ENCODE peak calls at places on chromosomes 11 and 22, in seven cellular contexts. S is K562, E is tibial nerve, O is SK-N-SH, G is A549, C is stomach, M is sigmoid colon. H is an unnamed sample.

GRCh38 chr11:76214968-76215548 is 8.8 kb upstream of the WNT11 start:
- DNase-seq in S (peak), O (no peak), M (no peak), C (no peak), G (no peak), E (no peak), H (no peak)

GRCh38 chr11:60982184-60982583 is 10.7 kb downstream of the CD6 start:
- DNase-seq in E (no peak), S (no peak), M (no peak), G (no peak), O (no peak), C (no peak), H (no peak)

GRCh38 chr11:22690891-22691290 is 24.5 kb downstream of the GAS2 start:
- DNase-seq in M (no peak), S (no peak), O (no peak), E (no peak), C (no peak), G (no peak), H (no peak)

GRCh38 chr11:5658318-5658717 is 26.6 kb downstream of the TRIM5 start:
- DNase-seq in O (no peak), S (no peak), M (no peak), G (peak), E (no peak), C (no peak), H (no peak)

GRCh38 chr11:43969543-43969942 is 27.1 kb downstream of the C11orf96 start:
- DNase-seq in G (no peak), E (no peak), M (no peak), S (no peak), C (no peak), O (peak), H (no peak)

GRCh38 chr11:79098096-79098495 is 342.7 kb downstream of the TENM4 start:
- DNase-seq in M (no peak), S (no peak), O (peak), C (no peak), E (no peak), G (no peak), H (no peak)

GRCh38 chr11:65208785-65209710 is 27.3 kb downstream of the CAPN1 start:
- DNase-seq in E (no peak), M (peak), S (no peak), G (no peak), C (peak), O (no peak), H (no peak)

GRCh38 chr11:34502949-34503348 is 10.6 kb downstream of the ELF5 start:
- DNase-seq in S (no peak), E (no peak), G (no peak), C (no peak), O (no peak), M (no peak), H (no peak)

GRCh38 chr22:17984114-17984513 is 40.2 kb downstream of the MICAL3 start:
- DNase-seq in E (no peak), G (no peak), O (no peak), C (no peak), M (no peak), S (no peak), H (no peak)

GRCh38 chr11:134252539-134253188 is 488 bp downstream of the THYN1 start:
- DNase-seq in E (no peak), G (no peak), C (no peak), S (no peak), O (peak), M (no peak), H (peak)

GRCh38 chr22:43085658-43086606 is 3.3 kb downstream of the TTLL1 start:
- DNase-seq in S (no peak), G (no peak), O (no peak), E (no peak), C (no peak), M (no peak), H (no peak)

GRCh38 chr11:60857378-60858232 is 1.9 kb upstream of the PTGDR2 start:
- DNase-seq in E (no peak), G (no peak), M (no peak), S (no peak), C (no peak), O (no peak), H (no peak)

GRCh38 chr11:6418958-6419611 is at the start of gene APBB1:
- DNase-seq in C (peak), O (peak), S (peak), M (peak), G (peak), E (peak), H (peak)

GRCh38 chr11:119374632-119375394 is 6.7 kb downstream of the USP2 start:
- DNase-seq in G (no peak), O (peak), S (peak), M (no peak), E (no peak), C (no peak), H (peak)

GRCh38 chr22:37571258-37571991 is 8.5 kb downstream of the LGALS2 start:
- DNase-seq in O (peak), G (peak), C (no peak), E (no peak), S (no peak), M (no peak), H (no peak)

GRCh38 chr11:77073328-77074001 is 6.7 kb downstream of the CAPN5 start:
- DNase-seq in G (peak), M (peak), S (peak), C (peak), O (peak), E (peak), H (peak)

GRCh38 chr11:78978831-78979230 is 404.2 kb upstream of the NARS2 start:
- DNase-seq in O (no peak), M (no peak), E (no peak), G (no peak), S (no peak), C (no peak), H (no peak)

GRCh38 chr11:1372660-1373059 is 17.1 kb upstream of the BRSK2 start:
- DNase-seq in G (no peak), O (no peak), E (no peak), M (no peak), S (peak), C (no peak), H (no peak)

GRCh38 chr11:18490319-18490718 is 34.7 kb downstream of the LDHAL6A start:
- DNase-seq in O (no peak), M (no peak), C (no peak), G (no peak), S (no peak), E (no peak), H (no peak)

GRCh38 chr11:111836766-111837165 is 34.6 kb downstream of the ALG9 start:
- DNase-seq in C (no peak), G (no peak), S (no peak), E (no peak), M (no peak), O (no peak), H (no peak)

GRCh38 chr11:71562120-71562519 is 3.2 kb upstream of the KRTAP5-10 start:
- DNase-seq in O (no peak), G (no peak), S (no peak), M (no peak), C (no peak), E (no peak), H (no peak)

GRCh38 chr11:45933131-45933821 is 10.8 kb downstream of the LARGE2 start:
- DNase-seq in G (no peak), M (peak), C (peak), E (no peak), S (no peak), O (no peak), H (no peak)

GRCh38 chr22:33163815-33164214 is 105.6 kb upstream of the SYN3 start:
- DNase-seq in G (no peak), S (no peak), M (no peak), C (no peak), O (no peak), E (no peak), H (no peak)

GRCh38 chr11:20034941-20035340 is 125.3 kb downstream of the DBX1 start:
- DNase-seq in C (no peak), S (no peak), O (no peak), G (no peak), M (no peak), E (no peak), H (no peak)

GRCh38 chr22:29722151-29722550 is 2.3 kb downstream of the CABP7 start:
- DNase-seq in C (no peak), S (no peak), O (peak), E (no peak), G (no peak), M (no peak), H (no peak)

GRCh38 chr22:29720824-29721323 is 1.1 kb downstream of the CABP7 start:
- DNase-seq in C (no peak), O (peak), G (no peak), M (no peak), S (no peak), E (no peak), H (no peak)

GRCh38 chr22:29724843-29725242 is 5.0 kb downstream of the CABP7 start:
- DNase-seq in M (no peak), G (no peak), C (no peak), O (peak), E (no peak), S (no peak), H (no peak)

GRCh38 chr22:29723766-29724165 is 4.0 kb downstream of the CABP7 start:
- DNase-seq in S (no peak), G (no peak), E (no peak), C (no peak), O (peak), M (no peak), H (no peak)

GRCh38 chr22:29722587-29722986 is 2.8 kb downstream of the CABP7 start:
- DNase-seq in E (no peak), M (no peak), C (no peak), G (no peak), S (no peak), O (peak), H (no peak)
- TF ChIP-seq EP300 in E (no peak), M (no peak), C (no peak), G (no peak), S (no peak), O (no peak), H (no peak)

GRCh38 chr22:46761539-46762237 is 762 bp upstream of the TBC1D22A start:
- DNase-seq in O (no peak), C (no peak), S (no peak), G (no peak), M (no peak), E (no peak), H (no peak)

GRCh38 chr22:46763051-46763705 is 728 bp downstream of the TBC1D22A start:
- DNase-seq in C (no peak), G (no peak), M (peak), S (peak), O (peak), E (peak), H (no peak)

GRCh38 chr22:46761017-46761416 is 1.4 kb upstream of the TBC1D22A start:
- DNase-seq in G (no peak), E (no peak), M (no peak), O (peak), S (no peak), C (no peak), H (no peak)

GRCh38 chr22:46764140-46764680 is 1.8 kb downstream of the TBC1D22A start:
- DNase-seq in E (no peak), C (no peak), M (no peak), G (no peak), O (no peak), S (no peak), H (no peak)

DNA sequence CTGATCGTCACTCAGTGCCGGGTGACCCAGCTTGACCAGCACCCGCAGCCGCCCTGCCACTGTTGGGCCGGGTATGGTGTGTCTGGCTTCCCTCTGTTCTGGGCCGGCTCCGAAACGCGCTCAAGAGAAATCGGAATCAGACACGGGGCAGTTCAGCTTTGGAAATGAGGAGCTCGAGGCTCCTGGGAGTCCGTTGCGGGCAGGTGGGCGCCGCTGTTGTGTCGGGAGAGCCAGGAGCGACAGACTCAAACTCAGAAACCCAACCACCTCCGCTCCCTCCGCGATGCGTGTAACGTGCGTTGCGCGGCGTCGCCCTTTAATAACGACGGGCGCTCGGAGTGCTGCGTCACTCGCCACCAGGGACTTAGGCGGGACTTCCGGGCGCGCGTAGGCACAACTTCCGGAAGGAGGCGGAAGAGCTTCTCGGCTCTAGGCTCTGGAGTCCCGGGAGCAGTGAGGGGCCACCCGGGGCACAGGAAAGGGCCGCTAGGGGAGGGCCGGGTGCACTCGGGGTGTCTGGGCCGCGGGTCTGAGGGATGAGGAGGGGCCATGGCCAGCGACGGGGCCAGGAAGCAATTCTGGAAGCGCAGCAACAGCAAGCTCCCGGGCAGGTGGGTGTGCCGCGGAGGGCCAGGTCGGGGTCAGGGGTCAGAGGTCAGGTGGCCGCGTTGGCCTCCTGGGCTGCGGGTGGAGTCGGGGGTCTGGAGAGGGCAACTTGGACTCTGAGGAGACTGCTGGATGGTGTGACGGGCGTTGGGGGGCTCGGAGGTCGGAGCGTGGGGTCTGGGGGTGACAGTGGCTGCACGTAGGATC is at the start of gene TBC1D22A:
- DNase-seq in E (peak), G (peak), S (peak), C (peak), O (peak), M (peak), H (peak)
- TF ChIP-seq EP300 in E (peak), G (no peak), S (no peak), C (peak), O (no peak), M (no peak), H (no peak)

GRCh38 chr22:39215070-39215396 is 29.7 kb downstream of the PDGFB start:
- DNase-seq in E (no peak), S (no peak), G (no peak), O (no peak), M (peak), C (no peak), H (no peak)

GRCh38 chr22:39214006-39214382 is 30.8 kb downstream of the PDGFB start:
- DNase-seq in G (no peak), S (no peak), M (peak), E (no peak), C (no peak), O (no peak), H (no peak)

GRCh38 chr22:39216143-39216490 is 28.7 kb downstream of the PDGFB start:
- DNase-seq in E (no peak), S (no peak), G (no peak), C (no peak), O (no peak), M (peak), H (no peak)

GRCh38 chr22:39215430-39216142 is 29.2 kb downstream of the PDGFB start:
- DNase-seq in S (peak), M (peak), C (no peak), E (no peak), O (no peak), G (peak), H (no peak)

GRCh38 chr22:39214383-39215069 is 30.3 kb downstream of the PDGFB start:
- DNase-seq in G (peak), S (no peak), M (no peak), O (no peak), E (no peak), C (no peak), H (no peak)
- TF ChIP-seq EP300 in G (no peak), S (no peak), M (no peak), O (no peak), E (no peak), C (no peak), H (no peak)

GRCh38 chr11:66278396-66279091 is 569 bp downstream of the CNIH2 start:
- DNase-seq in E (no peak), M (no peak), O (peak), G (peak), S (peak), C (no peak), H (no peak)

GRCh38 chr11:66275396-66275795 is 2.6 kb upstream of the CNIH2 start:
- DNase-seq in C (no peak), O (no peak), M (no peak), G (no peak), S (no peak), E (no peak), H (no peak)

GRCh38 chr11:66279092-66279797 is 1.3 kb downstream of the CNIH2 start:
- DNase-seq in C (no peak), O (peak), S (no peak), E (no peak), M (no peak), G (no peak), H (no peak)

GRCh38 chr11:66275984-66276612 is 1.9 kb upstream of the CNIH2 start:
- DNase-seq in G (no peak), C (no peak), E (no peak), O (no peak), S (no peak), M (no peak), H (no peak)

DNA sequence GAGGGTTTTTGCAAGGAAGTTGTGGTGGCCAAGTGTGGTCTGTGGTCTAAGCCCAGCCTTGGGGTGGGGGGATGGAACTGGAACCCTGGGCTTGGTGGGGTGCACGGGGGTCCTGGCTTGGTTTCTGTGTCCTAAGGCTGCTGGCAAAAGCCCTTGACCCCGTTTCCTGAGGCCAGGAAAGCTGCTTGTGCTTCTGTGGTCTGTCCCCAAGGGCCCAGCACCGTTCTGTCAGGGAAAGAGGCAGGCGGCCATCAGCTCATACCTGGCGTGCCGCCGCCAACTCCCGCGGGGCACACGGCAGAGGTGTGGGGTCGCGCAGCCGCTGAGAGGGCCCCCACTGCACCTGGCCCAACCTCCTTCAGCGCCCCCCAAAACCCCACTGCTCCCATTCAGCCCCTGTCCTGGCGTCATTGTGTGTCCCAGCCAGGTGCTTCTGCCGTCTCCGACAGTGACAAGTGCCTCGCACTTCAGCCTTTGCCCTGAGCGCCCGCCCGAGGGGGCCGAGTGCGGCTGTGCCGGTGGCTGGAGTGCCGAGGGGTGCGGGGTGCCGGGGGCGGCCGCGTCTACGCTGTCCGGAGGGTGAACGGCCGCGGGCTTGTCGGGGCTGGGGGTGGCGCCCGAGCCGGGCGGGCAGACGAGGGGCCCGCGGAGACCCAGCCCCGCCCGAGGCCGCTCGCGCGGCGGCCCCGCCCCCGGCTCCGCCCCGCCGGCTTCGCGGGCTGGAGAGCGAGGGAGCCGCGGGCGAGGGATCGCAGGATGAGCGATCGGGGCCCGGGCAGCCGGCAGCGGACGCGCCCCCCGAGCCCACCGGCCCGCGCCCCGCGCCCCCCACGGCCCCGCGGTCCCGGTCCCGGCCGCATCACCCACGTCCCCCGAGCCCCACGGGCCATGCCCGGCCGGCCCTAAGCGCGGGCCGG is at the start of gene CNIH2:
- DNase-seq in E (no peak), S (peak), O (peak), M (no peak), G (no peak), C (peak), H (no peak)
- TF ChIP-seq EP300 in E (no peak), S (no peak), O (no peak), M (no peak), G (no peak), C (no peak), H (no peak)

GRCh38 chr22:24550028-24550901 is 4.7 kb downstream of the GUCD1 start:
- DNase-seq in C (peak), M (no peak), S (no peak), O (no peak), E (no peak), G (peak), H (no peak)
- TF ChIP-seq EP300 in C (no peak), M (no peak), S (no peak), O (no peak), E (no peak), G (no peak), H (no peak)

H was measured in ovary.